ENCODE peak calls at places on chromosomes 6 and 20, in six cellular contexts. Y is cardiac fibroblast, K is fibroblast of mammary gland, C is uterus, H is AG04449, U is brain microvascular endothelial cell. I is an unnamed sample.

GRCh38 chr20:37573626-37574198 is 46.0 kb upstream of the BLCAP start:
- DNase-seq in Y (no peak), K (no peak), C (no peak), H (no peak), U (no peak), I (no peak)

GRCh38 chr6:2562721-2563120 is 188.0 kb downstream of the MYLK4 start:
- DNase-seq in Y (no peak), K (no peak), C (no peak), H (no peak), U (no peak), I (no peak)

GRCh38 chr6:291697-292505 is at the start of gene DUSP22:
- DNase-seq in Y (peak; percentile 83), K (peak; percentile 84), C (peak; percentile 82), H (no peak), U (peak; percentile 64), I (peak; percentile 87)

GRCh38 chr6:54282186-54282585 is 26.1 kb upstream of the TINAG start:
- DNase-seq in Y (peak; percentile 61), K (peak; percentile 95), C (no peak), H (peak; percentile 58), U (peak; percentile 30), I (peak; percentile 85)

GRCh38 chr20:10715035-10715434 is 41.2 kb upstream of the JAG1 start:
- DNase-seq in Y (peak; percentile 70), K (peak; percentile 56), C (no peak), H (peak; percentile 19), U (peak; percentile 68), I (peak; percentile 70)

GRCh38 chr20:23340524-23340923 is 10.1 kb upstream of the NXT1 start:
- DNase-seq in Y (peak; percentile 84), K (peak; percentile 76), C (peak; percentile 50), H (peak; percentile 21), U (peak; percentile 73), I (peak; percentile 76)

GRCh38 chr6:158939255-158940170 is 60.5 kb downstream of the RSPH3 start:
- DNase-seq in Y (no peak), K (no peak), C (no peak), H (no peak), U (no peak), I (no peak)

GRCh38 chr6:116663308-116663707 is 5.3 kb downstream of the ZUP1 start:
- DNase-seq in Y (no peak), K (no peak), C (no peak), H (no peak), U (no peak), I (no peak)

GRCh38 chr6:161917645-161918044 is 643.8 kb upstream of the AGPAT4 start:
- DNase-seq in Y (no peak), K (peak; percentile 9), C (no peak), H (no peak), U (no peak), I (peak; percentile 59)

GRCh38 chr20:47998736-47999135 is 213.5 kb upstream of the SULF2 start:
- DNase-seq in Y (no peak), K (no peak), C (no peak), H (no peak), U (no peak), I (no peak)

GRCh38 chr20:47999166-47999565 is 213.9 kb upstream of the SULF2 start:
- DNase-seq in Y (no peak), K (no peak), C (no peak), H (no peak), U (no peak), I (no peak)

GRCh38 chr20:47993035-47993755 is 207.9 kb upstream of the SULF2 start:
- DNase-seq in Y (no peak), K (no peak), C (no peak), H (no peak), U (no peak), I (no peak)

GRCh38 chr20:47993817-47994216 is 208.5 kb upstream of the SULF2 start:
- DNase-seq in Y (no peak), K (no peak), C (no peak), H (no peak), U (no peak), I (no peak)

GRCh38 chr20:47995661-47996060 is 210.4 kb upstream of the SULF2 start:
- DNase-seq in Y (no peak), K (no peak), C (no peak), H (no peak), U (no peak), I (no peak)
- H3K4me3 ChIP-seq in Y (no peak overlapping the region), K (no peak overlapping the region), C (no peak overlapping the region), H (no peak overlapping the region), U (no peak overlapping the region), I (no peak overlapping the region)

DNA sequence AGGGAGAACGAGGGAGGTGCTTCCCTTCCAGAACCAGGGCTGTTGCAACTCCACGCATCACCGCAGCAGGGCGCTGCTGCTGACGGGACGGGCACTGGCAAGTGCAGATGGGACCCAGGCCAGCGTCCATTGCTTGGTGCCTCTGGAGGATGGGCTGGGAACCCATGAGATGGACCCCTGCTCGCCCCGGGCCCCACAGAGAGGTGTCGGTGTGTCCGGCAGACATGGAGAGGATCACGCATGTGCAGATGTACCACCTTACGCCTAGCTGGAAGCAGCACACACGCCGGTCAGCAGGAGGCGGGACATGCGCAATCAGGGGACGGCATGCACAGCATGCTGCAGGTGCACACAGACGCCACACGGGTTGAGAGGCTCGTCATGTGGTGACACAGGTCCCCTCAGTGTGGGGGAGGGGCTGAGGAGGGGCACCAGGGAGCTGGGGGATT is 5.7 kb downstream of the CABLES2 start:
- DNase-seq in Y (no peak), K (no peak), C (no peak), H (no peak), U (no peak), I (no peak)
- TF ChIP-seq CTCF in Y (no peak), K (peak; percentile 21), C (no peak), H (no peak), U (peak; percentile 40), I (peak; percentile 9)

DNA sequence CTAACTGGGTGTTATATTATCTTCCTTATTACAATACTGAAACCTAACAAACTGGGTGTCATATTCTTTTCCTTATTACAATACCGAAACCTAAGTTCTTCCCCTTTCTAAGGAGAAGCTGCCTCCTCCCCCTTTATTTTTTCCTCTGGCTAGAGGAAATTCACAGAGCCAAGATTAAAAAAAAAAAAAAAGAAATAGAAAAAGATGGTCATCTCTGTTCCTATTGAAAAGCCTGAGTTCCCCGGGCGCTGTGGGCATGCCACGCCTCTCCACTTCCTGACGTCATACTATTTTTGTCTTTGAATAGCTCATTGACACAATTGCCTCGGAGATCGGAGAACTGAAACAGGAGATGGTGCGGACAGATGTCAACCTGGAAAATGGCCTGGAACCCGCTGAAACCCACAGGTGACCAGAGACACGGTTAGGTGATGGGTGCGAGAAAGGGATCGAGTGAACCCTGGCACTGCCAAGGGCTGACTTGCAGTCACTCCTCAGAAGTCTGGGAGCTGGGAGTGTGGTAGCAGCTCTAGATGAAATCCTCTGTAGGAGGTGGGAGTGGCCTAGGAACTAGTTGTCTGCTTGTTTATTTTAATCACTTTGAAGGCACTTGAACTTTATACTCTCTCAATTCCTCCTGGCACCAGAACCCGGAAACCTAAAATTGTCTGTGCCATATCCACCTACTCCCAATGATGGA is 82.2 kb upstream of the NAA20 start:
- DNase-seq in Y (no peak), K (no peak), C (peak; percentile 64), H (no peak), U (no peak), I (no peak)
- H3K4me3 ChIP-seq in Y (no peak overlapping the region), K (no peak overlapping the region), C (no peak overlapping the region), H (no peak overlapping the region), U (peak overlapping the region; percentile 3), I (no peak overlapping the region)

GRCh38 chr20:50459124-50459918 is 50.9 kb upstream of the PTPN1 start:
- DNase-seq in Y (no peak), K (no peak), C (no peak), H (no peak), U (no peak), I (no peak)
- TF ChIP-seq CTCF in Y (no peak), K (no peak), C (no peak), H (no peak), U (no peak), I (no peak)

GRCh38 chr20:3472105-3472504 is 1.3 kb downstream of the ATRN start:
- DNase-seq in Y (no peak), K (no peak), C (no peak), H (no peak), U (no peak), I (no peak)
- H3K4me3 ChIP-seq in Y (peak overlapping the region; percentile 84), K (peak overlapping the region; percentile 85), C (peak overlapping the region; percentile 98), H (peak overlapping the region; percentile 87), U (peak overlapping the region; percentile 83), I (peak overlapping the region; percentile 84)

DNA sequence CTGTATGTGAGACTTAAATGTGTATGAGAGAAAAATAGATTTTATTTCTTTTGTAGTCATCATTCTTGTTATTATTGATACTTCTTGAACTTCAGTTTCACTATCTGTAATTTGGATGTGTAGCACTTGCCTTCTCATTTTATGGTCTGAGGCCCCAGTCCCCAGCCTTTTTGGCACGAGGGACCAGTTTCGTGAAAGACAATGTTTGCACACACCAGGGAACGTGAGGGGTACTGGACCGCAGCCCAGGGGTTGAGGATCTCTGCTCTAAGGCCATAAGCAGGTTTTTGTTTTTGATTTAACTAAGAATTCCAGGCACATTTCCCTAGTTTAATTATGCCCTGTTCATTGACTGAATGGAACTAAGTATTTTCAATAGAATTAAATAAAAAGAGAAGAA is 261.5 kb downstream of the BMP2 start:
- DNase-seq in Y (no peak), K (no peak), C (no peak), H (no peak), U (no peak), I (no peak)
- TF ChIP-seq CTCF in Y (no peak), K (no peak), C (no peak), H (no peak), U (no peak), I (no peak)

DNA sequence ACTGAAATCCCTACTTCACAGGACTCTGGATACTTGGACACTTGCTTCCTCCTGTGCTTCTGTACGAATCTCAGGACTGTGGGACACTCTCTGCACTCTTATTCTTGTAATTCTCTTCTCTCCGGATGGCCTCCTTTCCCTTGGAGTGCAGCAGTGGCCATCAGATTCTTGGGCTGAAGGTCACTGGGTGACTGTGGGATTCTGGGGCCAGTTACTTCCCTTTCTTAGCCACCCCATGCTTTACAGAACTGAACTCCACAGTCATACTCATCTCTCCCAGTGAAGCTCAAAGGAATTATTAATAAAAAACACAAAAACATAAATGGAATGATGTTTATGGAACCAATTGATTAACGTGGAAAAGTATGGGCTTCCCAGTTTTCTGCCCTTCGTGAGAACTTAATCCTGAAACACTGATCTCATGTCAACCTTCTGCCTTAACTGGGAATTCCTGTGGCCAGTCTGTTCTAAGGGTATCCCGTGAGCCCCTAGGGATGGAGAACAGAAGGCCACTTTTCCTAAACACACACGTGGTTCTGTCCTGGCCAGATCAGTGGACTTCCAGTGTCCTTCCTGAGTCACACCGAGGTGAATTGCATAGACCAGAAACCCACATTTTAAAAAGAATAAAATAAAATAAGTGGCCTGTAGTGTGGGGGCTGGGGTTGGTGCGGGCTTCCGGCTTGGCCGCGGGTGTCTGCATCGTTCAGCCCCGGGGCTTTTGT is 23.6 kb upstream of the HLA-E start:
- DNase-seq in Y (no peak), K (no peak), C (no peak), H (no peak), U (no peak), I (no peak)
- H3K4me3 ChIP-seq in Y (no peak overlapping the region), K (no peak overlapping the region), C (peak overlapping the region; percentile 41), H (no peak overlapping the region), U (no peak overlapping the region), I (no peak overlapping the region)

GRCh38 chr20:63778857-63779256 is 39.3 kb downstream of the SLC2A4RG start:
- DNase-seq in Y (no peak), K (no peak), C (no peak), H (no peak), U (no peak), I (no peak)
- TF ChIP-seq CTCF in Y (no peak), K (no peak), C (no peak), H (no peak), U (peak; percentile 6), I (no peak)

I was measured in astrocyte of the spinal cord.